ENCODE peak calls at places on chromosomes 12 and 14, in four cellular contexts. One of them, this sample, is unnamed.

GRCh38 chr12:111298583-111299436 is 70.1 kb downstream of the PHETA1 start:
- DNase-seq in A673: peak
- DNase-seq in lower lobe of right lung: no peak
- DNase-seq in tibial artery: no peak
- DNase-seq in this sample: peak

GRCh38 chr12:130446846-130447654 is 109.4 kb downstream of the PIWIL1 start:
- DNase-seq in A673: no peak
- DNase-seq in lower lobe of right lung: no peak
- DNase-seq in tibial artery: no peak
- DNase-seq in this sample: no peak

GRCh38 chr12:32483993-32484392 is 84.6 kb downstream of the FGD4 start:
- DNase-seq in A673: no peak
- DNase-seq in lower lobe of right lung: no peak
- DNase-seq in tibial artery: no peak
- DNase-seq in this sample: no peak

GRCh38 chr12:93571854-93572711 is at the start of gene SOCS2:
- DNase-seq in A673: no peak
- DNase-seq in lower lobe of right lung: peak
- DNase-seq in tibial artery: peak
- DNase-seq in this sample: peak

GRCh38 chr12:105740970-105741725 is 397.6 kb downstream of the NUAK1 start:
- DNase-seq in A673: peak
- DNase-seq in lower lobe of right lung: no peak
- DNase-seq in tibial artery: no peak
- DNase-seq in this sample: peak

GRCh38 chr12:127162902-127163301 is 1104.1 kb upstream of the TMEM132C start:
- DNase-seq in A673: peak
- DNase-seq in lower lobe of right lung: no peak
- DNase-seq in tibial artery: no peak
- DNase-seq in this sample: no peak

GRCh38 chr14:79424462-79424861 is 786.8 kb downstream of the DIO2 start:
- DNase-seq in A673: no peak
- DNase-seq in lower lobe of right lung: no peak
- DNase-seq in tibial artery: no peak
- DNase-seq in this sample: no peak

GRCh38 chr12:49368240-49368600 is 958 bp downstream of the SPATS2 start:
- DNase-seq in A673: no peak
- DNase-seq in lower lobe of right lung: no peak
- DNase-seq in tibial artery: no peak
- DNase-seq in this sample: no peak

GRCh38 chr12:51428256-51428655 is 3.6 kb downstream of the SLC4A8 start:
- DNase-seq in A673: no peak
- DNase-seq in lower lobe of right lung: no peak
- DNase-seq in tibial artery: no peak
- DNase-seq in this sample: no peak

GRCh38 chr12:67940780-67941243 is 48.4 kb upstream of the IFNG-AS1 start:
- DNase-seq in A673: no peak
- DNase-seq in lower lobe of right lung: no peak
- DNase-seq in tibial artery: no peak
- DNase-seq in this sample: no peak

GRCh38 chr14:52356025-52356424 is 41.9 kb downstream of the PTGER2 start:
- DNase-seq in A673: no peak
- DNase-seq in lower lobe of right lung: no peak
- DNase-seq in tibial artery: no peak
- DNase-seq in this sample: no peak

GRCh38 chr12:65720136-65720535 is 104.1 kb upstream of the HMGA2 start:
- DNase-seq in A673: no peak
- DNase-seq in lower lobe of right lung: no peak
- DNase-seq in tibial artery: no peak
- DNase-seq in this sample: no peak

GRCh38 chr12:65532162-65532561 is 253.7 kb downstream of the MSRB3 start:
- DNase-seq in A673: no peak
- DNase-seq in lower lobe of right lung: no peak
- DNase-seq in tibial artery: no peak
- DNase-seq in this sample: no peak

GRCh38 chr14:93239869-93240677 is 33.0 kb downstream of the UBR7 start:
- DNase-seq in A673: peak
- DNase-seq in lower lobe of right lung: no peak
- DNase-seq in tibial artery: no peak
- DNase-seq in this sample: no peak

GRCh38 chr14:84458881-84459280 is 1071.1 kb upstream of the FLRT2 start:
- DNase-seq in A673: no peak
- DNase-seq in lower lobe of right lung: no peak
- DNase-seq in tibial artery: no peak
- DNase-seq in this sample: no peak

GRCh38 chr14:72476657-72477499 is 417.0 kb downstream of the DPF3 start:
- DNase-seq in A673: peak
- DNase-seq in lower lobe of right lung: no peak
- DNase-seq in tibial artery: no peak
- DNase-seq in this sample: no peak

GRCh38 chr14:62645649-62646048 is 399.6 kb downstream of the KCNH5 start:
- DNase-seq in A673: peak
- DNase-seq in lower lobe of right lung: no peak
- DNase-seq in tibial artery: no peak
- DNase-seq in this sample: no peak

GRCh38 chr12:104458645-104459555 is 2.2 kb downstream of the CHST11 start:
- DNase-seq in A673: peak
- DNase-seq in lower lobe of right lung: peak
- DNase-seq in tibial artery: peak
- DNase-seq in this sample: no peak

GRCh38 chr14:91245029-91245428 is 525 bp upstream of the GPR68 start:
- DNase-seq in A673: no peak
- DNase-seq in lower lobe of right lung: no peak
- DNase-seq in tibial artery: no peak
- DNase-seq in this sample: no peak

GRCh38 chr12:3045989-3046388 is 31.2 kb upstream of the TSPAN9 start:
- DNase-seq in A673: no peak
- DNase-seq in lower lobe of right lung: no peak
- DNase-seq in tibial artery: no peak
- DNase-seq in this sample: no peak

GRCh38 chr12:25438638-25439037 is 114.4 kb downstream of the LMNTD1 start:
- DNase-seq in A673: no peak
- DNase-seq in lower lobe of right lung: no peak
- DNase-seq in tibial artery: no peak
- DNase-seq in this sample: no peak

GRCh38 chr14:91317381-91318313 is 73.1 kb upstream of the GPR68 start:
- DNase-seq in A673: peak
- DNase-seq in lower lobe of right lung: peak
- DNase-seq in tibial artery: peak
- DNase-seq in this sample: no peak

GRCh38 chr14:80714489-80714888 is 227.0 kb downstream of the CEP128 start:
- DNase-seq in A673: no peak
- DNase-seq in lower lobe of right lung: no peak
- DNase-seq in tibial artery: no peak
- DNase-seq in this sample: no peak

GRCh38 chr12:105922670-105923102 is 216.1 kb downstream of the NUAK1 start:
- DNase-seq in A673: no peak
- DNase-seq in lower lobe of right lung: no peak
- DNase-seq in tibial artery: no peak
- DNase-seq in this sample: no peak

GRCh38 chr12:56346663-56347062 is 8.0 kb downstream of the IL23A start:
- DNase-seq in A673: no peak
- DNase-seq in lower lobe of right lung: no peak
- DNase-seq in tibial artery: no peak
- DNase-seq in this sample: no peak
- TF ChIP-seq CTCF in A673: peak
- TF ChIP-seq CTCF in lower lobe of right lung: no peak
- TF ChIP-seq CTCF in tibial artery: no peak
- TF ChIP-seq CTCF in this sample: no peak

GRCh38 chr12:117236456-117237001 is 46.3 kb upstream of the FBXO21 start:
- DNase-seq in A673: peak
- DNase-seq in lower lobe of right lung: peak
- DNase-seq in tibial artery: peak
- DNase-seq in this sample: peak
- H3K4me3 ChIP-seq in A673: no peak
- H3K4me3 ChIP-seq in lower lobe of right lung: no peak
- H3K4me3 ChIP-seq in tibial artery: no peak
- H3K4me3 ChIP-seq in this sample: no peak

GRCh38 chr14:68964300-68965093 is 14.6 kb downstream of the ACTN1 start:
- DNase-seq in A673: no peak
- DNase-seq in lower lobe of right lung: no peak
- DNase-seq in tibial artery: no peak
- DNase-seq in this sample: peak
- H3K27ac ChIP-seq in A673: peak
- H3K27ac ChIP-seq in lower lobe of right lung: no peak
- H3K27ac ChIP-seq in tibial artery: peak
- H3K27ac ChIP-seq in this sample: peak

DNA sequence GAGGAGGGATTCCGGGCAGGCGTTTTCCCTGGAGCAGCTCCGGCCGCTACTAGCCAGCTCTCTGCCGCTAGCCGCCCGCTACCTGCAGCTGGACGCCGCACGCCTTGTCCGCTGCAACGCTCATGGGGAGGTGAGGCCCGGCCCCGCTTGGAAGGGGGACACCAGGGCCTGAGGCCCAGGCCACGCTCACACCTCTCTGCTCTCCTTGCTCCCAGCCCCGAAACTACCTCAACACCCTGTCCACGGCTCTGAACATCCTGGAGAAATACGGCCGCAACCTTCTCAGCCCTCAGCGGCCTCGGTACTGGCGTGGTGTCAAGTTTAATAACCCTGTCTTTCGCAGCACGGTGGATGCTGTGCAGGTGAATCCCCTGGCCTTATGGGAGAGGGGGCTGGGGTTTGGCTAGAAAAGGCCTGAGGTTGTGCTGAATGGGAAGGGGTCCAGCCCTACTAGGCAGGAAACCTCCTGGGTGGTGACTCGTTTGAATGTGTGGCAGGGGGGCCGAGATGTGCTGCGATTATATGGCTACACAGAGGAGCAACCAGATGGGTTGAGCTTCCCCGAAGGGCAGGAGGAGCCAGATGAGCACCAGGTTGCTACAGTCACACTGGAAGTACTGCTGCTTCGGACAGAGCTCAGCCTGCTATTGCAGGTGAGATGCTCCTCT is 597 bp downstream of the RNF31 start:
- DNase-seq in A673: no peak
- DNase-seq in lower lobe of right lung: peak
- DNase-seq in tibial artery: peak
- DNase-seq in this sample: no peak
- TF ChIP-seq CTCF in A673: no peak
- TF ChIP-seq CTCF in lower lobe of right lung: no peak
- TF ChIP-seq CTCF in tibial artery: no peak
- TF ChIP-seq CTCF in this sample: no peak

DNA sequence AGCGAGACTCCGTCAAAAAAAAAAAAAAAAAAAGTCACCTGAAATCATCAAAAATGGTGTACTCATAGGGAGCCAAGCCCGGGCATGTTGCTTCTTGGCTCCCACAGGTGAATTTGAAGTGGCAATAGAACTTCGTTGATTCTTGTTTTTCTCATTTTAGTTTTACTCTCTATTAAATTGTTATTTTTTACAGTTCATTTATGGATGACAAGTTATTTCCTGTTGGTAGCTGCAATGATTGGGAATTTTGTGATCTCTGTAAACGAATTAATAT is 1.3 kb downstream of the TM7SF3 start:
- DNase-seq in A673: no peak
- DNase-seq in lower lobe of right lung: no peak
- DNase-seq in tibial artery: no peak
- DNase-seq in this sample: no peak
- H3K4me3 ChIP-seq in A673: peak
- H3K4me3 ChIP-seq in lower lobe of right lung: peak
- H3K4me3 ChIP-seq in tibial artery: peak
- H3K4me3 ChIP-seq in this sample: peak

GRCh38 chr14:104149617-104150141 is 11.3 kb downstream of the KIF26A start:
- DNase-seq in A673: peak
- DNase-seq in lower lobe of right lung: no peak
- DNase-seq in tibial artery: no peak
- DNase-seq in this sample: no peak
- H3K27ac ChIP-seq in A673: no peak
- H3K27ac ChIP-seq in lower lobe of right lung: no peak
- H3K27ac ChIP-seq in tibial artery: no peak
- H3K27ac ChIP-seq in this sample: no peak

GRCh38 chr14:75991753-75992152 is 6.2 kb downstream of the IFT43 start:
- DNase-seq in A673: no peak
- DNase-seq in lower lobe of right lung: no peak
- DNase-seq in tibial artery: no peak
- DNase-seq in this sample: no peak

GRCh38 chr14:75995372-75996041 is 9.9 kb downstream of the IFT43 start:
- DNase-seq in A673: no peak
- DNase-seq in lower lobe of right lung: no peak
- DNase-seq in tibial artery: peak
- DNase-seq in this sample: no peak

GRCh38 chr14:75990297-75990696 is 4.7 kb downstream of the IFT43 start:
- DNase-seq in A673: no peak
- DNase-seq in lower lobe of right lung: no peak
- DNase-seq in tibial artery: no peak
- DNase-seq in this sample: no peak

GRCh38 chr14:75996488-75996887 is 10.9 kb downstream of the IFT43 start:
- DNase-seq in A673: no peak
- DNase-seq in lower lobe of right lung: no peak
- DNase-seq in tibial artery: no peak
- DNase-seq in this sample: no peak

GRCh38 chr14:75993567-75994041 is 8.0 kb downstream of the IFT43 start:
- DNase-seq in A673: no peak
- DNase-seq in lower lobe of right lung: no peak
- DNase-seq in tibial artery: no peak
- DNase-seq in this sample: no peak
- TF ChIP-seq CTCF in A673: no peak
- TF ChIP-seq CTCF in lower lobe of right lung: no peak
- TF ChIP-seq CTCF in tibial artery: no peak
- TF ChIP-seq CTCF in this sample: no peak

This sample was measured in dorsolateral prefrontal cortex.